ENCODE peak calls at places on chromosomes 2 and 18, in nine cellular contexts. One of them, this sample, is unnamed.

GRCh38 chr2:45699032-45699658 is 47.7 kb downstream of the PRKCE start:
- DNase-seq in AG09309: peak
- DNase-seq in astrocyte of the spinal cord: peak
- DNase-seq in hepatocyte: no peak
- DNase-seq in fibroblast of lung: peak
- DNase-seq in SK-N-MC: no peak
- DNase-seq in heart left ventricle: no peak
- DNase-seq in HCT116: no peak
- DNase-seq in cardiac muscle cell: peak
- DNase-seq in this sample: no peak

GRCh38 chr18:54712315-54712714 is 116.0 kb upstream of the RAB27B start:
- DNase-seq in AG09309: peak
- DNase-seq in astrocyte of the spinal cord: peak
- DNase-seq in hepatocyte: no peak
- DNase-seq in fibroblast of lung: peak
- DNase-seq in SK-N-MC: no peak
- DNase-seq in heart left ventricle: no peak
- DNase-seq in HCT116: no peak
- DNase-seq in cardiac muscle cell: peak
- DNase-seq in this sample: no peak

GRCh38 chr2:182521453-182522427 is 94.9 kb upstream of the PDE1A start:
- DNase-seq in AG09309: no peak
- DNase-seq in astrocyte of the spinal cord: no peak
- DNase-seq in hepatocyte: no peak
- DNase-seq in fibroblast of lung: no peak
- DNase-seq in SK-N-MC: peak
- DNase-seq in heart left ventricle: no peak
- DNase-seq in HCT116: no peak
- DNase-seq in cardiac muscle cell: no peak
- DNase-seq in this sample: no peak

GRCh38 chr18:34122724-34123334 is 101.9 kb downstream of the NOL4 start:
- DNase-seq in AG09309: peak
- DNase-seq in astrocyte of the spinal cord: peak
- DNase-seq in hepatocyte: peak
- DNase-seq in fibroblast of lung: peak
- DNase-seq in SK-N-MC: peak
- DNase-seq in heart left ventricle: no peak
- DNase-seq in HCT116: peak
- DNase-seq in cardiac muscle cell: peak
- DNase-seq in this sample: no peak

GRCh38 chr18:37511933-37512332 is 53.7 kb downstream of the CELF4 start:
- DNase-seq in AG09309: no peak
- DNase-seq in astrocyte of the spinal cord: no peak
- DNase-seq in hepatocyte: no peak
- DNase-seq in fibroblast of lung: no peak
- DNase-seq in SK-N-MC: no peak
- DNase-seq in heart left ventricle: no peak
- DNase-seq in HCT116: no peak
- DNase-seq in cardiac muscle cell: no peak
- DNase-seq in this sample: no peak

GRCh38 chr18:49019446-49020045 is 68.8 kb upstream of the SMAD7 start:
- DNase-seq in AG09309: no peak
- DNase-seq in astrocyte of the spinal cord: no peak
- DNase-seq in hepatocyte: peak
- DNase-seq in fibroblast of lung: peak
- DNase-seq in SK-N-MC: no peak
- DNase-seq in heart left ventricle: no peak
- DNase-seq in HCT116: no peak
- DNase-seq in cardiac muscle cell: no peak
- DNase-seq in this sample: no peak

GRCh38 chr2:111251711-111252110 is 131.0 kb downstream of the BCL2L11 start:
- DNase-seq in AG09309: no peak
- DNase-seq in astrocyte of the spinal cord: no peak
- DNase-seq in hepatocyte: no peak
- DNase-seq in fibroblast of lung: no peak
- DNase-seq in SK-N-MC: no peak
- DNase-seq in heart left ventricle: no peak
- DNase-seq in HCT116: no peak
- DNase-seq in cardiac muscle cell: no peak
- DNase-seq in this sample: peak

GRCh38 chr2:233331536-233331935 is 22.8 kb upstream of the DGKD start:
- DNase-seq in AG09309: no peak
- DNase-seq in astrocyte of the spinal cord: no peak
- DNase-seq in hepatocyte: no peak
- DNase-seq in fibroblast of lung: no peak
- DNase-seq in SK-N-MC: no peak
- DNase-seq in heart left ventricle: peak
- DNase-seq in HCT116: no peak
- DNase-seq in cardiac muscle cell: no peak
- DNase-seq in this sample: no peak

GRCh38 chr2:216372761-216373291 is 543 bp upstream of the MARCHF4 start:
- DNase-seq in AG09309: no peak
- DNase-seq in astrocyte of the spinal cord: peak
- DNase-seq in hepatocyte: no peak
- DNase-seq in fibroblast of lung: peak
- DNase-seq in SK-N-MC: no peak
- DNase-seq in heart left ventricle: no peak
- DNase-seq in HCT116: no peak
- DNase-seq in cardiac muscle cell: peak
- DNase-seq in this sample: no peak

GRCh38 chr2:216139884-216140283 is 30.7 kb downstream of the XRCC5 start:
- DNase-seq in AG09309: no peak
- DNase-seq in astrocyte of the spinal cord: no peak
- DNase-seq in hepatocyte: peak
- DNase-seq in fibroblast of lung: no peak
- DNase-seq in SK-N-MC: no peak
- DNase-seq in heart left ventricle: no peak
- DNase-seq in HCT116: peak
- DNase-seq in cardiac muscle cell: no peak
- DNase-seq in this sample: no peak

GRCh38 chr2:221529943-221530652 is 42.0 kb downstream of the EPHA4 start:
- DNase-seq in AG09309: peak
- DNase-seq in astrocyte of the spinal cord: peak
- DNase-seq in hepatocyte: no peak
- DNase-seq in fibroblast of lung: peak
- DNase-seq in SK-N-MC: peak
- DNase-seq in heart left ventricle: no peak
- DNase-seq in HCT116: no peak
- DNase-seq in cardiac muscle cell: peak
- DNase-seq in this sample: peak

GRCh38 chr2:10469955-10470568 is 21.9 kb upstream of the ODC1 start:
- DNase-seq in AG09309: no peak
- DNase-seq in astrocyte of the spinal cord: no peak
- DNase-seq in hepatocyte: no peak
- DNase-seq in fibroblast of lung: no peak
- DNase-seq in SK-N-MC: no peak
- DNase-seq in heart left ventricle: no peak
- DNase-seq in HCT116: no peak
- DNase-seq in cardiac muscle cell: no peak
- DNase-seq in this sample: no peak

GRCh38 chr2:37376421-37377186 is 32.2 kb downstream of the QPCT start:
- DNase-seq in AG09309: peak
- DNase-seq in astrocyte of the spinal cord: peak
- DNase-seq in hepatocyte: peak
- DNase-seq in fibroblast of lung: peak
- DNase-seq in SK-N-MC: no peak
- DNase-seq in heart left ventricle: no peak
- DNase-seq in HCT116: peak
- DNase-seq in cardiac muscle cell: peak
- DNase-seq in this sample: peak

DNA sequence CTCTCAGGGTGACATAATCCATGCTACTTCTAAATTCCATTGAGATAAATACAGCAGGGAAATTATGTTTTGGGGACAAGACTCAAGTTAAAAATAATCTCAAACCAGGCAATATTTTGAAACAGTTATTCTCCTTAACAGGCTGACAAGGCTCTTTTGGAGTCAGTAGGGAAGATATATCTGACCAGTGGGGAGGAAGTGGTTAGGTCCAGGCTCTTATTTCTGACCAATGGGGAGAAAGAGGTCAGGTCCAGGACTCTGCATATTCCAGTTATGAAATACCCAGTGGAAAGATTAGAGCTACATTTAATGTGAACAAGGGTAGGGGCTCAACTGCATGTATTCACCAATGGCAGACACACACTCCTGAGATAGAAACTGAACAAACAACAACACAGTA is 97.1 kb downstream of the DOCK10 start:
- DNase-seq in AG09309: no peak
- DNase-seq in astrocyte of the spinal cord: no peak
- DNase-seq in hepatocyte: no peak
- DNase-seq in fibroblast of lung: no peak
- DNase-seq in SK-N-MC: no peak
- DNase-seq in heart left ventricle: no peak
- DNase-seq in HCT116: no peak
- DNase-seq in cardiac muscle cell: peak
- DNase-seq in this sample: peak
- H3K4me3 ChIP-seq in AG09309: no peak
- H3K4me3 ChIP-seq in astrocyte of the spinal cord: no peak
- H3K4me3 ChIP-seq in hepatocyte: no peak
- H3K4me3 ChIP-seq in fibroblast of lung: no peak
- H3K4me3 ChIP-seq in SK-N-MC: no peak
- H3K4me3 ChIP-seq in heart left ventricle: no peak
- H3K4me3 ChIP-seq in HCT116: no peak
- H3K4me3 ChIP-seq in cardiac muscle cell: no peak
- H3K4me3 ChIP-seq in this sample: no peak

GRCh38 chr2:197261808-197262226 is 48.8 kb downstream of the ANKRD44 start:
- DNase-seq in AG09309: no peak
- DNase-seq in astrocyte of the spinal cord: peak
- DNase-seq in hepatocyte: no peak
- DNase-seq in fibroblast of lung: peak
- DNase-seq in SK-N-MC: no peak
- DNase-seq in heart left ventricle: no peak
- DNase-seq in HCT116: no peak
- DNase-seq in cardiac muscle cell: peak
- DNase-seq in this sample: peak
- H3K4me3 ChIP-seq in AG09309: no peak
- H3K4me3 ChIP-seq in astrocyte of the spinal cord: no peak
- H3K4me3 ChIP-seq in hepatocyte: no peak
- H3K4me3 ChIP-seq in fibroblast of lung: no peak
- H3K4me3 ChIP-seq in SK-N-MC: peak
- H3K4me3 ChIP-seq in heart left ventricle: no peak
- H3K4me3 ChIP-seq in HCT116: no peak
- H3K4me3 ChIP-seq in cardiac muscle cell: no peak
- H3K4me3 ChIP-seq in this sample: peak

DNA sequence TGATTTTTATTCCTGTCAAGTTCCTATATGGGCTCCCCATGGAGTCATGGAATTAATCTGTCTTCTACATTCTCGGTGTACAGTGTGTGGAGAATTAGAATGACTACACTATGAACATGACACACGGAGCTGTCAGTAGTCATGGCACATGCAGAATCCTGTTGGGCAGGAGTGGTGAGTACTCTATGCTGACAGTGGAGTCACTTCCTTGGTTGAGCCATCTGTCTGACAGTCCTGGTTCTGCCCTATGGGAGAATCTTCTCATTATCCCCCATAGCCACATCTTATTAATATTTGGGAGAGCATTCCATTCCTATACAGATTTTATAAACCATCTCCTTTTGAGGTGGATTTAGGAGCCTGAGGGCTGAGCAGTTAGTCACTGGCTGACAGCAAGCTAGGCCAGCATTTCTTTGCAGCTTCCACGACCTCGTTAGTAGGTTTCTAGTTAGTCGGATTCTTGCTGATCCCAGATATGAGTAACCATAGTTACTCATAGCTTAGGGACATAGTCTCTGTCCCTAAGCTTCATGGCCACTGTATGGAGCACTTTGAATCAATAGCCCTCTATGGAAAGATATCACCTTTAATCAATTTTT is 90.6 kb downstream of the MDH1 start:
- DNase-seq in AG09309: no peak
- DNase-seq in astrocyte of the spinal cord: no peak
- DNase-seq in hepatocyte: no peak
- DNase-seq in fibroblast of lung: no peak
- DNase-seq in SK-N-MC: no peak
- DNase-seq in heart left ventricle: no peak
- DNase-seq in HCT116: no peak
- DNase-seq in cardiac muscle cell: no peak
- DNase-seq in this sample: no peak
- H3K4me3 ChIP-seq in AG09309: no peak
- H3K4me3 ChIP-seq in astrocyte of the spinal cord: no peak
- H3K4me3 ChIP-seq in hepatocyte: no peak
- H3K4me3 ChIP-seq in fibroblast of lung: no peak
- H3K4me3 ChIP-seq in SK-N-MC: no peak
- H3K4me3 ChIP-seq in heart left ventricle: no peak
- H3K4me3 ChIP-seq in HCT116: no peak
- H3K4me3 ChIP-seq in cardiac muscle cell: no peak
- H3K4me3 ChIP-seq in this sample: no peak

GRCh38 chr2:197296861-197297260 is 13.7 kb downstream of the ANKRD44 start:
- DNase-seq in AG09309: no peak
- DNase-seq in astrocyte of the spinal cord: no peak
- DNase-seq in hepatocyte: no peak
- DNase-seq in fibroblast of lung: no peak
- DNase-seq in SK-N-MC: no peak
- DNase-seq in heart left ventricle: no peak
- DNase-seq in HCT116: no peak
- DNase-seq in cardiac muscle cell: no peak
- DNase-seq in this sample: no peak
- H3K4me3 ChIP-seq in AG09309: no peak
- H3K4me3 ChIP-seq in astrocyte of the spinal cord: no peak
- H3K4me3 ChIP-seq in hepatocyte: no peak
- H3K4me3 ChIP-seq in fibroblast of lung: no peak
- H3K4me3 ChIP-seq in SK-N-MC: no peak
- H3K4me3 ChIP-seq in heart left ventricle: no peak
- H3K4me3 ChIP-seq in HCT116: no peak
- H3K4me3 ChIP-seq in cardiac muscle cell: no peak
- H3K4me3 ChIP-seq in this sample: no peak